ENCODE peak calls at places on chromosomes 1 and 21, in six cellular contexts. One of them, this sample, is unnamed.

GRCh38 chr1:2212542-2213491 is 15.3 kb upstream of the SKI start:
- DNase-seq in CD4-positive, CD25-positive, alpha-beta regulatory T cell: peak
- DNase-seq in neural progenitor cell: peak
- DNase-seq in brain microvascular endothelial cell: peak
- DNase-seq in AG10803: peak
- DNase-seq in hepatocyte: peak
- DNase-seq in this sample: peak

GRCh38 chr21:37792046-37792445 is 124.2 kb downstream of the KCNJ6 start:
- DNase-seq in AG10803: peak
- DNase-seq in CD4-positive, CD25-positive, alpha-beta regulatory T cell: no peak
- DNase-seq in hepatocyte: no peak
- DNase-seq in neural progenitor cell: no peak
- DNase-seq in brain microvascular endothelial cell: peak
- DNase-seq in this sample: no peak

GRCh38 chr21:16426936-16427335 is 697.2 kb downstream of the USP25 start:
- DNase-seq in AG10803: no peak
- DNase-seq in CD4-positive, CD25-positive, alpha-beta regulatory T cell: no peak
- DNase-seq in brain microvascular endothelial cell: no peak
- DNase-seq in hepatocyte: no peak
- DNase-seq in neural progenitor cell: no peak
- DNase-seq in this sample: no peak

GRCh38 chr21:33229776-33230517 is at the start of gene IFNAR2:
- DNase-seq in hepatocyte: peak
- DNase-seq in neural progenitor cell: peak
- DNase-seq in CD4-positive, CD25-positive, alpha-beta regulatory T cell: peak
- DNase-seq in brain microvascular endothelial cell: peak
- DNase-seq in AG10803: peak
- DNase-seq in this sample: peak

GRCh38 chr1:226349801-226350503 is 41.0 kb upstream of the LIN9 start:
- DNase-seq in AG10803: no peak
- DNase-seq in neural progenitor cell: peak
- DNase-seq in brain microvascular endothelial cell: no peak
- DNase-seq in CD4-positive, CD25-positive, alpha-beta regulatory T cell: no peak
- DNase-seq in hepatocyte: peak
- DNase-seq in this sample: no peak

GRCh38 chr1:39044762-39045161 is 18.6 kb downstream of the NDUFS5 start:
- DNase-seq in brain microvascular endothelial cell: no peak
- DNase-seq in AG10803: no peak
- DNase-seq in neural progenitor cell: no peak
- DNase-seq in CD4-positive, CD25-positive, alpha-beta regulatory T cell: no peak
- DNase-seq in hepatocyte: no peak
- DNase-seq in this sample: no peak

GRCh38 chr1:94327001-94327685 is 89.8 kb upstream of the ARHGAP29 start:
- DNase-seq in CD4-positive, CD25-positive, alpha-beta regulatory T cell: no peak
- DNase-seq in hepatocyte: peak
- DNase-seq in neural progenitor cell: peak
- DNase-seq in brain microvascular endothelial cell: peak
- DNase-seq in AG10803: peak
- DNase-seq in this sample: no peak

GRCh38 chr21:31630062-31630711 is 29.3 kb upstream of the SOD1 start:
- DNase-seq in neural progenitor cell: no peak
- DNase-seq in CD4-positive, CD25-positive, alpha-beta regulatory T cell: no peak
- DNase-seq in brain microvascular endothelial cell: peak
- DNase-seq in AG10803: peak
- DNase-seq in hepatocyte: peak
- DNase-seq in this sample: peak

GRCh38 chr1:58592521-58593134 is 15.6 kb upstream of the TACSTD2 start:
- DNase-seq in AG10803: peak
- DNase-seq in CD4-positive, CD25-positive, alpha-beta regulatory T cell: no peak
- DNase-seq in brain microvascular endothelial cell: peak
- DNase-seq in neural progenitor cell: no peak
- DNase-seq in hepatocyte: peak
- DNase-seq in this sample: peak

GRCh38 chr1:235558783-235559182 is 54.5 kb upstream of the B3GALNT2 start:
- DNase-seq in AG10803: no peak
- DNase-seq in neural progenitor cell: no peak
- DNase-seq in brain microvascular endothelial cell: no peak
- DNase-seq in CD4-positive, CD25-positive, alpha-beta regulatory T cell: no peak
- DNase-seq in hepatocyte: no peak
- DNase-seq in this sample: no peak

GRCh38 chr1:28986296-28986910 is 72.0 kb downstream of the EPB41 start:
- DNase-seq in hepatocyte: no peak
- DNase-seq in brain microvascular endothelial cell: no peak
- DNase-seq in neural progenitor cell: no peak
- DNase-seq in CD4-positive, CD25-positive, alpha-beta regulatory T cell: no peak
- DNase-seq in AG10803: no peak
- DNase-seq in this sample: no peak

GRCh38 chr1:170695955-170696590 is 32.1 kb downstream of the PRRX1 start:
- DNase-seq in CD4-positive, CD25-positive, alpha-beta regulatory T cell: no peak
- DNase-seq in brain microvascular endothelial cell: no peak
- DNase-seq in neural progenitor cell: no peak
- DNase-seq in AG10803: no peak
- DNase-seq in hepatocyte: no peak
- DNase-seq in this sample: no peak

GRCh38 chr1:39238476-39238875 is 34.0 kb downstream of the MACF1 start:
- DNase-seq in brain microvascular endothelial cell: peak
- DNase-seq in AG10803: peak
- DNase-seq in hepatocyte: peak
- DNase-seq in neural progenitor cell: no peak
- DNase-seq in CD4-positive, CD25-positive, alpha-beta regulatory T cell: no peak
- DNase-seq in this sample: peak

GRCh38 chr1:52127181-52128175 is 14.4 kb upstream of the ZFYVE9 start:
- DNase-seq in AG10803: peak
- DNase-seq in neural progenitor cell: no peak
- DNase-seq in CD4-positive, CD25-positive, alpha-beta regulatory T cell: no peak
- DNase-seq in brain microvascular endothelial cell: peak
- DNase-seq in hepatocyte: peak
- DNase-seq in this sample: peak

GRCh38 chr21:29179503-29179902 is 49.1 kb downstream of the MAP3K7CL start:
- DNase-seq in neural progenitor cell: no peak
- DNase-seq in hepatocyte: no peak
- DNase-seq in brain microvascular endothelial cell: no peak
- DNase-seq in CD4-positive, CD25-positive, alpha-beta regulatory T cell: no peak
- DNase-seq in AG10803: no peak
- DNase-seq in this sample: no peak

GRCh38 chr1:227951624-227952373 is 4.1 kb upstream of the WNT9A start:
- DNase-seq in neural progenitor cell: no peak
- DNase-seq in brain microvascular endothelial cell: no peak
- DNase-seq in hepatocyte: no peak
- DNase-seq in CD4-positive, CD25-positive, alpha-beta regulatory T cell: no peak
- DNase-seq in AG10803: no peak
- DNase-seq in this sample: no peak

GRCh38 chr1:24584103-24584764 is 28.3 kb downstream of the NCMAP start:
- DNase-seq in AG10803: no peak
- DNase-seq in brain microvascular endothelial cell: no peak
- DNase-seq in CD4-positive, CD25-positive, alpha-beta regulatory T cell: no peak
- DNase-seq in hepatocyte: no peak
- DNase-seq in neural progenitor cell: no peak
- DNase-seq in this sample: no peak

GRCh38 chr1:14738235-14738634 is 139.8 kb downstream of the KAZN start:
- DNase-seq in CD4-positive, CD25-positive, alpha-beta regulatory T cell: no peak
- DNase-seq in brain microvascular endothelial cell: no peak
- DNase-seq in neural progenitor cell: no peak
- DNase-seq in hepatocyte: no peak
- DNase-seq in AG10803: no peak
- DNase-seq in this sample: peak

GRCh38 chr1:198672124-198672523 is 33.3 kb downstream of the PTPRC start:
- DNase-seq in hepatocyte: no peak
- DNase-seq in neural progenitor cell: no peak
- DNase-seq in brain microvascular endothelial cell: peak
- DNase-seq in AG10803: peak
- DNase-seq in CD4-positive, CD25-positive, alpha-beta regulatory T cell: no peak
- DNase-seq in this sample: peak

GRCh38 chr1:25117233-25117823 is 115.0 kb downstream of the SYF2 start:
- DNase-seq in AG10803: no peak
- DNase-seq in hepatocyte: peak
- DNase-seq in neural progenitor cell: peak
- DNase-seq in CD4-positive, CD25-positive, alpha-beta regulatory T cell: no peak
- DNase-seq in brain microvascular endothelial cell: no peak
- DNase-seq in this sample: no peak

GRCh38 chr1:10610901-10611600 is 136.3 kb downstream of the PEX14 start:
- DNase-seq in brain microvascular endothelial cell: no peak
- DNase-seq in neural progenitor cell: no peak
- DNase-seq in AG10803: peak
- DNase-seq in CD4-positive, CD25-positive, alpha-beta regulatory T cell: no peak
- DNase-seq in hepatocyte: no peak
- DNase-seq in this sample: peak

GRCh38 chr1:6474815-6475282 is 8.9 kb upstream of the TNFRSF25 start:
- DNase-seq in hepatocyte: no peak
- DNase-seq in AG10803: no peak
- DNase-seq in CD4-positive, CD25-positive, alpha-beta regulatory T cell: no peak
- DNase-seq in brain microvascular endothelial cell: no peak
- DNase-seq in neural progenitor cell: no peak
- DNase-seq in this sample: no peak

GRCh38 chr1:163924041-163924440 is 602.3 kb downstream of the NUF2 start:
- DNase-seq in AG10803: no peak
- DNase-seq in brain microvascular endothelial cell: no peak
- DNase-seq in CD4-positive, CD25-positive, alpha-beta regulatory T cell: no peak
- DNase-seq in neural progenitor cell: no peak
- DNase-seq in hepatocyte: no peak
- DNase-seq in this sample: no peak

GRCh38 chr1:90835661-90836344 is 118.7 kb upstream of the BARHL2 start:
- DNase-seq in brain microvascular endothelial cell: no peak
- DNase-seq in CD4-positive, CD25-positive, alpha-beta regulatory T cell: no peak
- DNase-seq in neural progenitor cell: peak
- DNase-seq in hepatocyte: no peak
- DNase-seq in AG10803: no peak
- DNase-seq in this sample: no peak

GRCh38 chr1:202029171-202029665 is 18.8 kb downstream of the ELF3 start:
- DNase-seq in brain microvascular endothelial cell: peak
- DNase-seq in hepatocyte: no peak
- DNase-seq in CD4-positive, CD25-positive, alpha-beta regulatory T cell: no peak
- DNase-seq in neural progenitor cell: no peak
- DNase-seq in AG10803: peak
- DNase-seq in this sample: no peak

GRCh38 chr1:6271001-6271400 is 10.1 kb upstream of the GPR153 start:
- DNase-seq in brain microvascular endothelial cell: no peak
- DNase-seq in CD4-positive, CD25-positive, alpha-beta regulatory T cell: no peak
- DNase-seq in neural progenitor cell: no peak
- DNase-seq in AG10803: peak
- DNase-seq in hepatocyte: no peak
- DNase-seq in this sample: no peak

GRCh38 chr1:151287341-151287699 is 5.2 kb downstream of the ZNF687 start:
- DNase-seq in CD4-positive, CD25-positive, alpha-beta regulatory T cell: no peak
- DNase-seq in AG10803: no peak
- DNase-seq in brain microvascular endothelial cell: no peak
- DNase-seq in hepatocyte: no peak
- DNase-seq in neural progenitor cell: no peak
- DNase-seq in this sample: no peak

GRCh38 chr21:16180613-16181012 is 450.8 kb downstream of the USP25 start:
- DNase-seq in brain microvascular endothelial cell: no peak
- DNase-seq in AG10803: no peak
- DNase-seq in hepatocyte: no peak
- DNase-seq in neural progenitor cell: no peak
- DNase-seq in CD4-positive, CD25-positive, alpha-beta regulatory T cell: no peak
- DNase-seq in this sample: no peak

DNA sequence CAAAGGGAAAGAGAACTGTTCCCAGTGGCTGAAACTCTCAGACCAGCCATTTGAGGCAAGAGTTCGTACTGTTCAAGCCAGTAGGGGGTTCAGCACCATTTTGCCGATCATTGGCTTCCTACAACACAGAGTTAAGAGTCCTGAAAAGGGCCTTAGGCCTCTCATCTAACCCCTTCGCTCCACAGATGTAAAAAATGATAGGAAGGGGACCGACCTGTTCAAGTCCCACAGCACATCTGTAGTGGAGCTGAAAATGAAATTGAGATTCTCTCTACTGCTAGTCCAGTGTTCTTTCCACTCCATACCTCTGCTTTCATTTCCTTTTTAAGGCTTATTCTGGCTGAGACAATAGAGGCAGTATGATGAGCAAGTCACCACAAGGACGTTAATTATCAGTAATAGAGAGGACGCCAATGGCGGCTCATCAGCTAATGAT is 1.1 kb downstream of the DDR2 start:
- DNase-seq in AG10803: no peak
- DNase-seq in neural progenitor cell: no peak
- DNase-seq in brain microvascular endothelial cell: peak
- DNase-seq in CD4-positive, CD25-positive, alpha-beta regulatory T cell: no peak
- DNase-seq in hepatocyte: peak
- DNase-seq in this sample: peak
- H3K4me3 ChIP-seq in AG10803: peak
- H3K4me3 ChIP-seq in neural progenitor cell: no peak
- H3K4me3 ChIP-seq in brain microvascular endothelial cell: peak
- H3K4me3 ChIP-seq in CD4-positive, CD25-positive, alpha-beta regulatory T cell: no peak
- H3K4me3 ChIP-seq in hepatocyte: peak
- H3K4me3 ChIP-seq in this sample: peak

GRCh38 chr1:203309115-203309429 is 3.8 kb downstream of the BTG2 start:
- DNase-seq in brain microvascular endothelial cell: no peak
- DNase-seq in hepatocyte: no peak
- DNase-seq in AG10803: no peak
- DNase-seq in neural progenitor cell: no peak
- DNase-seq in CD4-positive, CD25-positive, alpha-beta regulatory T cell: peak
- DNase-seq in this sample: no peak
- H3K4me3 ChIP-seq in brain microvascular endothelial cell: no peak
- H3K4me3 ChIP-seq in hepatocyte: no peak
- H3K4me3 ChIP-seq in AG10803: no peak
- H3K4me3 ChIP-seq in neural progenitor cell: peak
- H3K4me3 ChIP-seq in CD4-positive, CD25-positive, alpha-beta regulatory T cell: peak
- H3K4me3 ChIP-seq in this sample: no peak

GRCh38 chr1:21935393-21935804 is 1.7 kb downstream of the HSPG2 start:
- DNase-seq in neural progenitor cell: no peak
- DNase-seq in CD4-positive, CD25-positive, alpha-beta regulatory T cell: no peak
- DNase-seq in brain microvascular endothelial cell: peak
- DNase-seq in AG10803: peak
- DNase-seq in hepatocyte: no peak
- DNase-seq in this sample: no peak

GRCh38 chr1:21937372-21938121 is 437 bp upstream of the HSPG2 start:
- DNase-seq in hepatocyte: peak
- DNase-seq in CD4-positive, CD25-positive, alpha-beta regulatory T cell: peak
- DNase-seq in neural progenitor cell: peak
- DNase-seq in AG10803: peak
- DNase-seq in brain microvascular endothelial cell: peak
- DNase-seq in this sample: peak

GRCh38 chr1:21936366-21937031 is 611 bp downstream of the HSPG2 start:
- DNase-seq in AG10803: no peak
- DNase-seq in neural progenitor cell: peak
- DNase-seq in CD4-positive, CD25-positive, alpha-beta regulatory T cell: peak
- DNase-seq in hepatocyte: no peak
- DNase-seq in brain microvascular endothelial cell: no peak
- DNase-seq in this sample: no peak

GRCh38 chr1:21935891-21936365 is 1.2 kb downstream of the HSPG2 start:
- DNase-seq in CD4-positive, CD25-positive, alpha-beta regulatory T cell: no peak
- DNase-seq in brain microvascular endothelial cell: no peak
- DNase-seq in hepatocyte: peak
- DNase-seq in neural progenitor cell: no peak
- DNase-seq in AG10803: no peak
- DNase-seq in this sample: no peak

GRCh38 chr1:21937034-21937371 is at the start of gene HSPG2:
- DNase-seq in neural progenitor cell: no peak
- DNase-seq in CD4-positive, CD25-positive, alpha-beta regulatory T cell: no peak
- DNase-seq in brain microvascular endothelial cell: no peak
- DNase-seq in hepatocyte: no peak
- DNase-seq in AG10803: no peak
- DNase-seq in this sample: no peak
- H3K4me3 ChIP-seq in neural progenitor cell: peak
- H3K4me3 ChIP-seq in CD4-positive, CD25-positive, alpha-beta regulatory T cell: peak
- H3K4me3 ChIP-seq in brain microvascular endothelial cell: peak
- H3K4me3 ChIP-seq in hepatocyte: peak
- H3K4me3 ChIP-seq in AG10803: peak
- H3K4me3 ChIP-seq in this sample: peak

GRCh38 chr1:218459450-218459849 is 114.3 kb downstream of the TGFB2 start:
- DNase-seq in brain microvascular endothelial cell: no peak
- DNase-seq in CD4-positive, CD25-positive, alpha-beta regulatory T cell: no peak
- DNase-seq in AG10803: no peak
- DNase-seq in hepatocyte: no peak
- DNase-seq in neural progenitor cell: peak
- DNase-seq in this sample: no peak
- H3K4me3 ChIP-seq in brain microvascular endothelial cell: no peak
- H3K4me3 ChIP-seq in CD4-positive, CD25-positive, alpha-beta regulatory T cell: no peak
- H3K4me3 ChIP-seq in AG10803: no peak
- H3K4me3 ChIP-seq in hepatocyte: no peak
- H3K4me3 ChIP-seq in neural progenitor cell: no peak
- H3K4me3 ChIP-seq in this sample: no peak

This sample was measured in MG63.